ENCODE peak calls at places on chromosomes 2 and 18, in seven cellular contexts. One of them, this sample, is unnamed.

GRCh38 chr18:77316641-77317040 is 67.0 kb downstream of the GALR1 start:
- DNase-seq in AML-193: no peak
- DNase-seq in effector CD8-positive, alpha-beta T cell: no peak
- DNase-seq in right atrium auricular region: no peak
- DNase-seq in RPMI8226: no peak
- DNase-seq in GM19239: no peak
- DNase-seq in activated CD8-positive, alpha-beta memory T cell treated with anti-CD3 and anti-CD28 coated beads, Interleukin-2, amount 10 ng/mL, durations not matched to agents 7 days and 5 days: no peak
- DNase-seq in this sample: peak; percentile 61

GRCh38 chr2:219030177-219030940 is 11.0 kb downstream of the CFAP65 start:
- DNase-seq in GM19239: no peak
- DNase-seq in activated CD8-positive, alpha-beta memory T cell treated with anti-CD3 and anti-CD28 coated beads, Interleukin-2, amount 10 ng/mL, durations not matched to agents 7 days and 5 days: no peak
- DNase-seq in effector CD8-positive, alpha-beta T cell: no peak
- DNase-seq in AML-193: no peak
- DNase-seq in RPMI8226: no peak
- DNase-seq in right atrium auricular region: no peak
- DNase-seq in this sample: no peak

GRCh38 chr2:101223814-101224231 is 28.9 kb upstream of the CNOT11 start:
- DNase-seq in right atrium auricular region: no peak
- DNase-seq in GM19239: peak; percentile 66
- DNase-seq in activated CD8-positive, alpha-beta memory T cell treated with anti-CD3 and anti-CD28 coated beads, Interleukin-2, amount 10 ng/mL, durations not matched to agents 7 days and 5 days: peak; percentile 87
- DNase-seq in AML-193: peak; percentile 87
- DNase-seq in RPMI8226: peak; percentile 88
- DNase-seq in effector CD8-positive, alpha-beta T cell: no peak
- DNase-seq in this sample: no peak

GRCh38 chr2:202780514-202781021 is 91.0 kb downstream of the ICA1L start:
- DNase-seq in activated CD8-positive, alpha-beta memory T cell treated with anti-CD3 and anti-CD28 coated beads, Interleukin-2, amount 10 ng/mL, durations not matched to agents 7 days and 5 days: no peak
- DNase-seq in RPMI8226: no peak
- DNase-seq in right atrium auricular region: no peak
- DNase-seq in AML-193: no peak
- DNase-seq in effector CD8-positive, alpha-beta T cell: no peak
- DNase-seq in GM19239: peak; percentile 20
- DNase-seq in this sample: peak; percentile 43

GRCh38 chr18:46915800-46916550 is 1.3 kb downstream of the PIAS2 start:
- DNase-seq in right atrium auricular region: no peak
- DNase-seq in AML-193: no peak
- DNase-seq in activated CD8-positive, alpha-beta memory T cell treated with anti-CD3 and anti-CD28 coated beads, Interleukin-2, amount 10 ng/mL, durations not matched to agents 7 days and 5 days: no peak
- DNase-seq in GM19239: no peak
- DNase-seq in RPMI8226: no peak
- DNase-seq in effector CD8-positive, alpha-beta T cell: no peak
- DNase-seq in this sample: no peak

GRCh38 chr18:46190667-46191066 is 86.5 kb downstream of the HAUS1 start:
- DNase-seq in RPMI8226: no peak
- DNase-seq in activated CD8-positive, alpha-beta memory T cell treated with anti-CD3 and anti-CD28 coated beads, Interleukin-2, amount 10 ng/mL, durations not matched to agents 7 days and 5 days: no peak
- DNase-seq in GM19239: no peak
- DNase-seq in effector CD8-positive, alpha-beta T cell: no peak
- DNase-seq in AML-193: no peak
- DNase-seq in right atrium auricular region: no peak
- DNase-seq in this sample: no peak

GRCh38 chr2:218407717-218408116 is 8.0 kb downstream of the CTDSP1 start:
- DNase-seq in right atrium auricular region: no peak
- DNase-seq in GM19239: no peak
- DNase-seq in effector CD8-positive, alpha-beta T cell: no peak
- DNase-seq in RPMI8226: no peak
- DNase-seq in AML-193: no peak
- DNase-seq in activated CD8-positive, alpha-beta memory T cell treated with anti-CD3 and anti-CD28 coated beads, Interleukin-2, amount 10 ng/mL, durations not matched to agents 7 days and 5 days: no peak
- DNase-seq in this sample: no peak

GRCh38 chr2:45862843-45863242 is 211.4 kb downstream of the PRKCE start:
- DNase-seq in GM19239: no peak
- DNase-seq in AML-193: peak; percentile 65
- DNase-seq in effector CD8-positive, alpha-beta T cell: no peak
- DNase-seq in right atrium auricular region: no peak
- DNase-seq in RPMI8226: no peak
- DNase-seq in activated CD8-positive, alpha-beta memory T cell treated with anti-CD3 and anti-CD28 coated beads, Interleukin-2, amount 10 ng/mL, durations not matched to agents 7 days and 5 days: peak; percentile 74
- DNase-seq in this sample: no peak

GRCh38 chr2:98751748-98752147 is 20.8 kb upstream of the MGAT4A start:
- DNase-seq in activated CD8-positive, alpha-beta memory T cell treated with anti-CD3 and anti-CD28 coated beads, Interleukin-2, amount 10 ng/mL, durations not matched to agents 7 days and 5 days: no peak
- DNase-seq in RPMI8226: no peak
- DNase-seq in AML-193: no peak
- DNase-seq in GM19239: no peak
- DNase-seq in effector CD8-positive, alpha-beta T cell: no peak
- DNase-seq in right atrium auricular region: no peak
- DNase-seq in this sample: no peak

This sample was measured in astrocyte of the spinal cord.